ENCODE peak calls at places on chromosomes 13 and 19, in five cellular contexts. Q, D, K, V and X are unnamed samples.

GRCh38 chr13:19089315-19089714 is 92.3 kb downstream of the TUBA3C start:
- DNase-seq in K (no peak), D (no peak), Q (no peak), V (no peak), X (no peak)

GRCh38 chr13:92843549-92843948 is 383.1 kb upstream of the GPC6 start:
- DNase-seq in Q (peak), V (no peak), K (no peak), D (peak), X (no peak)

GRCh38 chr13:99969368-99969933 is 2.1 kb downstream of the ZIC5 start:
- DNase-seq in K (no peak), Q (no peak), D (no peak), V (no peak), X (no peak)

GRCh38 chr13:112053744-112054615 is 13.0 kb upstream of the SOX1 start:
- DNase-seq in Q (no peak), D (no peak), V (no peak), K (no peak), X (no peak)

GRCh38 chr13:24338721-24339120 is 29.3 kb downstream of the C1QTNF9 start:
- DNase-seq in K (no peak), D (no peak), Q (no peak), V (no peak), X (no peak)

GRCh38 chr13:90826688-90827087 is 520.8 kb upstream of the MIR17HG start:
- DNase-seq in Q (no peak), D (no peak), K (no peak), V (no peak), X (no peak)

GRCh38 chr13:29730253-29730652 is 120.2 kb downstream of the UBL3 start:
- DNase-seq in K (no peak), D (no peak), V (no peak), Q (no peak), X (no peak)

GRCh38 chr19:35154535-35155406 is at the start of gene FXYD5:
- DNase-seq in D (peak), Q (peak), K (no peak), V (peak), X (peak)

GRCh38 chr19:29540128-29540527 is 14.3 kb downstream of the VSTM2B start:
- DNase-seq in K (no peak), D (no peak), Q (no peak), V (no peak), X (no peak)

GRCh38 chr19:16749326-16749725 is 29.7 kb downstream of the NWD1 start:
- DNase-seq in Q (no peak), K (no peak), D (no peak), V (no peak), X (no peak)

GRCh38 chr19:55024111-55024510 is 14.0 kb downstream of the GP6 start:
- DNase-seq in K (no peak), D (no peak), V (no peak), Q (no peak), X (no peak)

GRCh38 chr13:106683179-106683578 is 115.2 kb upstream of the ARGLU1 start:
- DNase-seq in D (no peak), K (no peak), V (no peak), Q (no peak), X (no peak)

GRCh38 chr13:44906758-44907157 is 82.5 kb downstream of the NUFIP1 start:
- DNase-seq in V (no peak), K (no peak), D (peak), Q (peak), X (no peak)

GRCh38 chr13:42747399-42747873 is 33.9 kb upstream of the FAM216B start:
- DNase-seq in D (peak), Q (peak), K (no peak), V (no peak), X (no peak)

GRCh38 chr19:38538386-38538785 is 79.4 kb downstream of the MAP4K1 start:
- DNase-seq in V (no peak), D (no peak), Q (peak), K (no peak), X (no peak)

GRCh38 chr19:55703790-55704215 is 28.8 kb downstream of the EPN1 start:
- DNase-seq in D (peak), V (no peak), Q (no peak), K (no peak), X (no peak)

GRCh38 chr13:44952671-44953070 is 36.6 kb downstream of the NUFIP1 start:
- DNase-seq in K (no peak), Q (no peak), D (no peak), V (no peak), X (no peak)

GRCh38 chr13:45361596-45362206 is 20.7 kb upstream of the TPT1 start:
- DNase-seq in K (no peak), V (no peak), Q (peak), D (peak), X (no peak)

GRCh38 chr13:37187110-37187509 is 81.6 kb upstream of the CSNK1A1L start:
- DNase-seq in V (no peak), K (no peak), Q (peak), D (no peak), X (no peak)

GRCh38 chr19:38209671-38210457 is 14.2 kb downstream of the DPF1 start:
- DNase-seq in V (peak), D (peak), K (no peak), Q (no peak), X (no peak)

GRCh38 chr13:75705395-75705794 is 69.3 kb downstream of the LMO7 start:
- DNase-seq in D (peak), V (no peak), Q (peak), K (no peak), X (no peak)

GRCh38 chr13:39350461-39350881 is 252.5 kb downstream of the LHFPL6 start:
- DNase-seq in D (no peak), K (no peak), V (no peak), Q (no peak), X (no peak)

GRCh38 chr19:38308006-38308766 is 4.1 kb downstream of the C19orf33 start:
- DNase-seq in Q (no peak), K (no peak), D (no peak), V (no peak), X (no peak)

GRCh38 chr13:102724923-102725322 is 30.1 kb upstream of the METTL21C start:
- DNase-seq in K (no peak), Q (peak), V (no peak), D (peak), X (no peak)

GRCh38 chr13:35882722-35883497 is 248.3 kb downstream of the DCLK1 start:
- DNase-seq in K (no peak), Q (no peak), D (no peak), V (no peak), X (no peak)

DNA sequence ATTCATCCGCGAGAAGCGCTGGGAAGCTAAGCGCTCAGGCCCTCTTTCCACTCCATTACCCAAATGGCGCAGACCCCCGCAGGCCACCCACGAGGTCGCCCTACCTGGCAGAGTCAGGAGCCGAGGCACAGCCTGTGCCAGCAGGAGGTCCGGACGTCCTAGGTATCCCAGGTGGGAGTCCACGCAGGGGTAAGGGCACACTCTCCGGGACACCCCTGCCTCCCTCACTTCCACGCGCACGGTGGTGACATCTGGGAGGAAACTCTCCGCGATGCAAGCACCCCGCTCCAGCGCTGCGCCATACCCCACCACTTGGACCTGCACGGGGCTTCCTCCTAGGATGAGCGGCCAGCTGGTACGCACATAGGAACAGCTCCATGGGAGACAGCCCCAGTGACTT is 95.1 kb upstream of the ARHGEF7 start:
- DNase-seq in K (no peak), Q (no peak), V (no peak), D (no peak), X (no peak)
- TF ChIP-seq CTCF in K (no peak), Q (no peak), V (no peak), D (no peak), X (no peak)

GRCh38 chr19:18831524-18832330 is at the start of gene UPF1:
- DNase-seq in D (peak), K (peak), V (peak), Q (peak), X (peak)

GRCh38 chr19:18833141-18833476 is 1.4 kb downstream of the UPF1 start:
- DNase-seq in Q (no peak), D (no peak), K (no peak), V (no peak), X (no peak)

GRCh38 chr19:18833849-18834643 is 2.3 kb downstream of the UPF1 start:
- DNase-seq in K (no peak), Q (no peak), D (peak), V (no peak), X (no peak)

GRCh38 chr19:18830488-18830887 is 1.3 kb upstream of the UPF1 start:
- DNase-seq in Q (no peak), K (no peak), V (no peak), D (no peak), X (no peak)

DNA sequence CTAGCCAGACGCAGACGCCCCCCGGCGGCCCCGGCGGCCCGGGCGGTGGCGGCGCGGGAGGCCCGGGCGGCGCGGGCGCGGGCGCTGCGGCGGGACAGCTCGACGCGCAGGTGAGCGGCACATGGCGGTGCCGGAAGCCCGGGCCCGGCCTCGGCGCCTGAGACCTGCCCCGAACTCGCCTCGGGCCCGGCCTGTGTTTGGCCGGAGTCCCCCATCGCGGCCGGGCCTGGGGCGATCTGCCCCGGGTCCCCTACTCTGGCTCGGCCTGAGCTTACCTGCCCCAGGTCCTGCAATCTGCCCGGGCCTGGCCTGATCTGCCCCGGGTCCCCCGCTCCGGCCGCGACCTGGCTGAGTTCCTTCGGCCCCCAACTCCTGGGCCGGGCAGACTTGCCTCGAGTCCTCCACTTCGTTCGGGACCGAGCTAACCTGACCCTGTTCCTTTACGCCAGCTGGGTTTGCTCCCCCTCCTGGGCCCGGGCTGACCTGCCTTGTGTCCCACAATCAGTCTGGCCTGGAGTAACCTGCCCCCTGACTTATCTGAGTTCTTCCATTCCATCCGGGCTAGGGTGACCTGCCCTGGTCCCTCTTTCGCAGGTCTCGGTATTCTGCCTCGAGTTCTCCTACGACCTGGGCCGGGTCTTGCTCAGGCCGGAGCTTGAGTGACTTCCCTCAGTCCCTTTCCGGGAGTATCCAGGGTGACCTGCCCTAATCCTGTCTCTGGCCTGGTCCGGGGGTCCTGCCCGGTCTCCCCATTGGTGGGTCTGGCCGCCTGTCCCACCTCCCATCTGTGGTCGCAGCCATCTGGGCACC is 777 bp downstream of the UPF1 start:
- DNase-seq in D (peak), V (no peak), Q (no peak), K (no peak), X (no peak)
- TF ChIP-seq CTCF in D (peak), V (no peak), Q (no peak), K (peak), X (no peak)

GRCh38 chr19:45716314-45717130 is 14.2 kb downstream of the FBXO46 start:
- DNase-seq in D (peak), Q (no peak), K (no peak), V (no peak), X (no peak)

GRCh38 chr19:45713141-45713540 is 17.6 kb downstream of the FBXO46 start:
- DNase-seq in Q (no peak), K (no peak), D (no peak), V (no peak), X (no peak)

GRCh38 chr19:45717983-45718650 is 12.6 kb downstream of the FBXO46 start:
- DNase-seq in D (peak), V (no peak), Q (no peak), K (no peak), X (no peak)

GRCh38 chr19:45715139-45715538 is 15.6 kb downstream of the FBXO46 start:
- DNase-seq in V (no peak), D (no peak), K (no peak), Q (no peak), X (no peak)

DNA sequence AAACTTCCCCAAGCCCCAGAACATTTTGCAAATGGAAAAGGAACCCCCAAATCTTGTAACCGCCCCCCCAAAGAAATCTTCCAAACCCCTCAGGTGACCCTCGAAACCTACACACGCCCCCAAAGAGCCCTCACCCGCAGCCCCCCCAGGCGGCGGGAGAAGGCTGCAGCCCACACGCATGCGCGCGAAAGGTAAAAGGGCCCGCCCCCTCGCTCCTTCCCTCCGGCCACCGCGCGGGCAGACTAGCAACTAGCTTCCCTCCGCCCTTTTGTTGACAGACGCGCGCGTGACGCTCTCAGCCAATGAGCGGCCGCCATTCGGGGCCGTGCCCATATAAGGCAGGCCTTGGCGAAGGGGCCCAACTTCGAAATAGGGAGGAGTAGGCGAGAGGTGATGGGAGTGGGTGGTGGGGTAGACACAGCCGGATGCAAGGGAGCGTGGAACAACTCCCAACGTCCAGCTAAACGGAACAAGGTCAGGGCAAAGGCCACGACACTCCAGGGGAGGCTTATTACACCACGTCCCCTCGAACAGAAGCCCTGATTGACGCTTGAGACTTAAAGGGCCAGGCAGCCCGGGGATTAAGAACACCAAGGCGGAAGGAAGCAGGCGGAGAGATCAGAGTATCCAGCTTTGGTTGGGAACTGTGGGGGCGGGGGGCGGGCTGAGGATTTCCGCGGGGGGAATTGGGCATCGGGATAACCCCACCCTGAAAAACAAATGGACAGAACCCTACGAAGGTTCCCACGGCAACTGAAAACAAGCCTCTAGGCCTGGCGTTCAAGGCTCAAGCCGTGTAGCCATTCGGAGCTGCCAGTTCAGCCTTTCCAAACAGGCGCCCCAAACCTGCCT is 13.3 kb downstream of the FBXO46 start:
- DNase-seq in V (peak), Q (peak), K (peak), D (peak), X (peak)
- TF ChIP-seq CTCF in V (peak), Q (no peak), K (no peak), D (no peak), X (no peak)

GRCh38 chr13:26253262-26253786 is 605 bp upstream of the CDK8 start:
- DNase-seq in Q (no peak), D (no peak), K (no peak), V (no peak), X (no peak)

GRCh38 chr13:26254583-26255102 is 714 bp downstream of the CDK8 start:
- DNase-seq in Q (peak), D (peak), V (peak), K (peak), X (peak)

GRCh38 chr13:26253787-26254582 is at the start of gene CDK8:
- DNase-seq in D (peak), K (peak), Q (peak), V (peak), X (peak)

GRCh38 chr13:26257049-26257448 is 3.1 kb downstream of the CDK8 start:
- DNase-seq in K (no peak), Q (no peak), D (no peak), V (no peak), X (no peak)

DNA sequence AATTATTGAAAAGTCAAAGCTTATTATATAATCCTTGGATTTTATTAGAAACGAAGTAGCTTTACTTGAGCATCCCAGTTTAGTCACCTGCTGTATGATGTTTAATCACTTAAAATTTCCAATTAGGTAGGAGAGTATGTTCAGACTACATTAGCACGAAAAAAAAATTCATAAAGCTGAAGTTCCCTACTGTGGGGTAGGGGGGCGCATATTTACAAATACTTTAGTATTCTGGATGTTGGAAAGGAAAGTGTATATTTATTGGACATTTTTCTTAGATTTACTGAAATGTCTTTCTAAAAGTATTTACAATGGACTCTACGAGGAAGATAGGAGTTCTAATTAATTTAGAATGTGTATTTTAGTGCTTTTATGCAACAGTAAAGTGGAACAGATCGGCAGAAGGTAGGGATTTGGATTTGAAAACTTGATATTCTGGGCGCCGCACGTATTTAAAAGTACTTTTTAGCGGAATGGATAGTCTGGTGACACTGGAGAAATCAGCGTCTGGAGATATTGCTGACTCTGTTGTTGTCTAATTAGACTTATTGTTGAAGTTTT is 1.9 kb downstream of the CDK8 start:
- DNase-seq in Q (peak), D (peak), K (no peak), V (no peak), X (no peak)
- TF ChIP-seq CTCF in Q (peak), D (peak), K (peak), V (no peak), X (no peak)

GRCh38 chr19:8005534-8006256 is at the start of gene ELAVL1:
- DNase-seq in V (peak), D (peak), Q (peak), K (peak), X (peak)
- TF ChIP-seq CTCF in V (no peak), D (no peak), Q (no peak), K (peak), X (no peak)

GRCh38 chr13:22449251-22449650 is 731.5 kb upstream of the SGCG start:
- DNase-seq in K (no peak), V (no peak), Q (no peak), D (no peak), X (no peak)

GRCh38 chr13:22455036-22455435 is 725.7 kb upstream of the SGCG start:
- DNase-seq in K (no peak), D (no peak), V (no peak), Q (no peak), X (no peak)

GRCh38 chr13:22451345-22451744 is 729.4 kb upstream of the SGCG start:
- DNase-seq in V (no peak), Q (no peak), K (no peak), D (no peak), X (no peak)

GRCh38 chr13:22454586-22454985 is 726.2 kb upstream of the SGCG start:
- DNase-seq in V (no peak), K (no peak), D (peak), Q (no peak), X (no peak)
- TF ChIP-seq CTCF in V (no peak), K (peak), D (no peak), Q (no peak), X (no peak)